ENCODE peak calls at places on chromosome 1, in eight cellular contexts. J is K562, X is GM23338, G is transverse colon, V is stomach, U is prostate gland, S is sigmoid colon, H is esophagus muscularis mucosa. Y is an unnamed sample.

GRCh38 chr1:214901718-214902117 is 180.8 kb upstream of the KCNK2 start:
- DNase-seq in J (peak), X (no peak), G (no peak), V (no peak), U (no peak), S (no peak), H (no peak), Y (no peak)

GRCh38 chr1:174352117-174352516 is 95.6 kb upstream of the GPR52 start:
- DNase-seq in J (no peak), X (no peak), G (no peak), V (no peak), U (no peak), S (no peak), H (no peak), Y (no peak)

GRCh38 chr1:13505020-13505419 is 8.8 kb downstream of the LRRC38 start:
- DNase-seq in J (no peak), X (peak), G (no peak), V (no peak), U (no peak), S (no peak), H (no peak), Y (no peak)

GRCh38 chr1:218521414-218522169 is 176.5 kb downstream of the TGFB2 start:
- DNase-seq in J (peak), X (peak), G (peak), V (peak), U (peak), S (peak), H (no peak), Y (peak)

GRCh38 chr1:54459714-54460113 is 53.5 kb upstream of the SSBP3 start:
- DNase-seq in J (no peak), X (no peak), G (no peak), V (no peak), U (no peak), S (peak), H (no peak), Y (no peak)

GRCh38 chr1:100942304-100943046 is 46.6 kb downstream of the SLC30A7 start:
- DNase-seq in J (no peak), X (no peak), G (no peak), V (no peak), U (no peak), S (no peak), H (no peak), Y (no peak)

GRCh38 chr1:228964178-228964819 is 229.0 kb downstream of the RHOU start:
- DNase-seq in J (no peak), X (no peak), G (peak), V (peak), U (no peak), S (peak), H (no peak), Y (no peak)

GRCh38 chr1:21763694-21764419 is 19.1 kb downstream of the USP48 start:
- DNase-seq in J (no peak), X (no peak), G (no peak), V (no peak), U (no peak), S (no peak), H (no peak), Y (no peak)

GRCh38 chr1:26771643-26772321 is 16.0 kb upstream of the PIGV start:
- DNase-seq in J (peak), X (no peak), G (no peak), V (no peak), U (no peak), S (no peak), H (no peak), Y (no peak)

GRCh38 chr1:29033829-29034466 is 89.8 kb downstream of the TMEM200B start:
- DNase-seq in J (peak), X (peak), G (no peak), V (no peak), U (no peak), S (no peak), H (no peak), Y (peak)

GRCh38 chr1:44261963-44262362 is 48.7 kb downstream of the DMAP1 start:
- DNase-seq in J (no peak), X (no peak), G (no peak), V (no peak), U (no peak), S (no peak), H (no peak), Y (peak)

GRCh38 chr1:37478890-37479254 is 4.5 kb downstream of the ZC3H12A start:
- DNase-seq in J (no peak), X (no peak), G (peak), V (no peak), U (no peak), S (no peak), H (no peak), Y (peak)

GRCh38 chr1:6784560-6785317 is 515 bp upstream of the CAMTA1 start:
- DNase-seq in J (peak), X (peak), G (peak), V (peak), U (peak), S (peak), H (peak), Y (peak)
- TF ChIP-seq POLR2AphosphoS5 in J (peak), X (peak), G (peak), V (peak), U (peak), S (peak), H (peak), Y (peak)

DNA sequence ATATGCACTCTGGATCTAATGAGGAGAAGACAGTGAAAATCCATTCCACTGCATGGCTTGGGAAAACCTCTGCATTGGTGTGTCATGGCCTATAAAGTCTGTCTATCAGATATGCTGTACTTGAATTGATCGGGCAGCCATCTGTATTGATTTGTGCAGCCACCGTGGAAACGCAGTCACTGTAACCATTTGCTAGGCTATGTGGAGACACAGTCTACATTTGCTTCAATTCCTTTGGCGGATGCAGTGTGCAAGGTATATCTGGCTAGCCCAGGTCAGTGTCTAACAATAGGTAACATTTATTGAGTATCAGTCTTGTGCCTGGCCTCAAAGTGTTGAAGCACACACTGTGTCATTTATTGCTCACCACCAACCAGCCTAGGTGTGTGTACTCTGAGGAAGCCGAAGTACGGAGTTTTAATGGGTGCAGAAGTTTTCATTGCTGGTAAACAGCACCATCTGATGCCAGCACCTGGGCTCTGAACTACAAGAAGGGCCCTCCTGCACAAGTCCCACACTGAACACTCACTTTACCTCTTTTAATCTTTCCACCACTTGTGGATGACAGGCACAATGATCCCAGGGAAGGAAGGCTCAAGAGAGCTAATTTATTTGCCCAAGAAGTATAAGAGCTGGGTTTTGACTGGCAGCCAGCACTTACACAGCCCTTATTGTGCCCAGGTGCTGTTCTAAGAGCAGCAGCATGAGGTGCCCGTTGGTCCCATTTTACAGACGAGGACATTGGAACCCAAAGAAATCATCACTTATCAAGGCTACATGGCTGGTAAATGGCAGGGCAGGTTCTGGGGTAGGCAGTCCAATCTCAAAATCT is 83.3 kb downstream of the DAB1 start:
- DNase-seq in J (no peak), X (no peak), G (no peak), V (no peak), U (no peak), S (no peak), H (no peak), Y (no peak)
- TF ChIP-seq CTCF in J (no peak), X (peak), G (no peak), V (no peak), U (no peak), S (no peak), H (no peak), Y (no peak)

DNA sequence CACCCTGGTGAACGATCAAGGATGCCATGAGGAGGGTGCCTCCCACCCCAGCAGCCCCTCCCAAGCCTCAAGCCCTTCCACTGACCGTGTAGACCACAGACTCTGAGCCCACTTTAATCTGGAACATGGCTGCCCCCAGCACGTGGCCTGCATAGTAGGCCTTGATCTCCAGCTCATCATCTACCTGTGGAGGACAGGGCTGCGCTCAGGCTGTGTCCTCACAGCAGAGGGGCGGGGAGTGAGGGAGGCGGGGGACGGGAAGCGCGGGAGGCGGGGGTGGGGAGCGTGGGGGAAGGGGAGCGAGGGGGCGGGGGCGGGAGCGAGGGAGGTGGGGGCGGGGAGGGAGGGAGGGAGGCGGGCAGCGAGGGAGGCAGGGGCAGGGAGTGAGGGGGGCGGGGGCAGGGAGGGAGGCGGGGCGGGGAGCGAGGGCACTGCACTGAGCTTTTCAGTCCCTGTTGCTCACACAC is 7.1 kb downstream of the PUSL1 start:
- DNase-seq in J (peak), X (peak), G (no peak), V (no peak), U (no peak), S (no peak), H (no peak), Y (no peak)
- TF ChIP-seq POLR2AphosphoS5 in J (no peak), X (peak), G (no peak), V (no peak), U (no peak), S (no peak), H (no peak), Y (peak)

DNA sequence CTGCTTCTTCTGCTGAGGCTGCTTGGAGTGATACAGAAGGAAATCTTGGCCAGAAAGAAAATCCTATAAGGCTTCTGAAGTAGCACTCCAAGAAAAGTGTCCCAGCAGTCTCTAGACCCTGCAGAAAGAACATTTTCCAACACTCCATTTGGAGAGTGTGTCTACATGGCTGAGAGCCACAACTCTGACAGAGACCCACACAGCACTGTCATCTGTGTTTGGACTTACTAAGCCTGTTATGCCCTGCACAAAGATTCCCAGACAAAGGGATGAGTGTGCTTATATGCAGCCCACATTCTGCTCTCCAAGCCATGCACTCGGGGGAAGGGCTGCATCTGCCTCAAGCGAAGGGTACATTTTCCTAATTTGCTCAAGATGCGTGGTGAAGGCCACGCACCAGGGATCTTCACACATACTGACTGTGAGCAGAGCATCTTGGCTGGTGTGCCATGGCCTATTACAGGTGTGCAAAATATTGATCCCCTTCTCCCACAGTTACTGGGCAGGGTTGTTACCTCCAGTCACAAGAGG is 24.4 kb upstream of the SLAMF6 start:
- DNase-seq in J (no peak), X (no peak), G (no peak), V (no peak), U (no peak), S (no peak), H (no peak), Y (no peak)
- TF ChIP-seq CTCF in J (no peak), X (no peak), G (no peak), V (no peak), U (no peak), S (no peak), H (no peak), Y (no peak)

GRCh38 chr1:203521071-203521794 is 27.3 kb downstream of the OPTC start:
- DNase-seq in J (no peak), X (no peak), G (no peak), V (peak), U (no peak), S (no peak), H (no peak), Y (no peak)
- TF ChIP-seq POLR2AphosphoS5 in J (no peak), X (no peak), G (no peak), V (no peak), U (no peak), S (no peak), H (no peak), Y (no peak)

Y was measured in HL-60.